ENCODE peak calls at places on chromosomes 5 and 9, in eight cellular contexts. A is upper lobe of right lung, T is uterus, I is progenitor cell of endocrine pancreas, X is Karpas-422, K is NCI-H345, Z is EL, Q is nucleus accumbens. U is an unnamed sample.

GRCh38 chr9:93244510-93245436 is 60.8 kb downstream of the WNK2 start:
- DNase-seq in A (no peak), T (no peak), I (no peak), X (no peak), K (no peak), Z (no peak), Q (no peak), U (no peak)

GRCh38 chr5:94849821-94850736 is 231.6 kb downstream of the SLF1 start:
- DNase-seq in A (no peak), T (no peak), I (no peak), X (peak), K (peak), Z (peak), Q (peak), U (no peak)

GRCh38 chr5:125798311-125798710 is 624.9 kb upstream of the GRAMD2B start:
- DNase-seq in A (no peak), T (no peak), I (no peak), X (peak), K (no peak), Z (peak), Q (no peak), U (no peak)

GRCh38 chr5:105702323-105702722 is 1968.4 kb downstream of the EFNA5 start:
- DNase-seq in A (no peak), T (no peak), I (no peak), X (no peak), K (no peak), Z (no peak), Q (no peak), U (no peak)

GRCh38 chr5:14742427-14743010 is 78.0 kb downstream of the OTULIN start:
- DNase-seq in A (no peak), T (no peak), I (no peak), X (no peak), K (peak), Z (no peak), Q (no peak), U (no peak)

GRCh38 chr5:74538206-74538661 is 102.3 kb downstream of the ENC1 start:
- DNase-seq in A (peak), T (peak), I (no peak), X (no peak), K (no peak), Z (peak), Q (no peak), U (no peak)

GRCh38 chr9:7115606-7116005 is 357.8 kb downstream of the KDM4C start:
- DNase-seq in A (no peak), T (no peak), I (no peak), X (no peak), K (no peak), Z (peak), Q (no peak), U (no peak)

GRCh38 chr9:128651798-128652197 is 4.8 kb downstream of the DYNC2I2 start:
- DNase-seq in A (no peak), T (no peak), I (no peak), X (peak), K (no peak), Z (no peak), Q (no peak), U (no peak)

GRCh38 chr5:142421158-142421617 is 96.4 kb upstream of the SPRY4 start:
- DNase-seq in A (no peak), T (no peak), I (no peak), X (no peak), K (no peak), Z (no peak), Q (no peak), U (no peak)

GRCh38 chr5:89059274-89059673 is 176.3 kb upstream of the MEF2C start:
- DNase-seq in A (no peak), T (no peak), I (no peak), X (no peak), K (no peak), Z (no peak), Q (no peak), U (no peak)

GRCh38 chr9:34636791-34637355 is 714 bp downstream of the SIGMAR1 start:
- DNase-seq in A (no peak), T (no peak), I (no peak), X (peak), K (no peak), Z (no peak), Q (no peak), U (no peak)

GRCh38 chr5:139635606-139636206 is 12.4 kb upstream of the CXXC5 start:
- DNase-seq in A (peak), T (peak), I (no peak), X (peak), K (peak), Z (peak), Q (peak), U (peak)

GRCh38 chr5:151685749-151686672 is 704 bp downstream of the SPARC start:
- DNase-seq in A (no peak), T (no peak), I (no peak), X (no peak), K (no peak), Z (peak), Q (no peak), U (peak)

GRCh38 chr5:43889238-43889637 is 286.3 kb downstream of the NNT start:
- DNase-seq in A (no peak), T (no peak), I (no peak), X (no peak), K (no peak), Z (no peak), Q (no peak), U (no peak)

GRCh38 chr5:159405611-159406031 is 75.3 kb upstream of the IL12B start:
- DNase-seq in A (no peak), T (no peak), I (no peak), X (no peak), K (no peak), Z (no peak), Q (no peak), U (no peak)

GRCh38 chr9:751137-752051 is 90.1 kb upstream of the DMRT1 start:
- DNase-seq in A (no peak), T (no peak), I (no peak), X (no peak), K (no peak), Z (peak), Q (no peak), U (no peak)

GRCh38 chr5:78137290-78137689 is 157.2 kb downstream of the AP3B1 start:
- DNase-seq in A (no peak), T (no peak), I (no peak), X (no peak), K (no peak), Z (no peak), Q (no peak), U (no peak)

GRCh38 chr5:135537745-135538144 is 2.0 kb upstream of the NEUROG1 start:
- DNase-seq in A (no peak), T (no peak), I (no peak), X (no peak), K (no peak), Z (no peak), Q (no peak), U (no peak)

GRCh38 chr5:58259685-58260152 is 200.2 kb downstream of the PLK2 start:
- DNase-seq in A (no peak), T (no peak), I (no peak), X (no peak), K (no peak), Z (peak), Q (no peak), U (no peak)

GRCh38 chr9:126443144-126443543 is 116.5 kb downstream of the MVB12B start:
- DNase-seq in A (no peak), T (no peak), I (no peak), X (no peak), K (no peak), Z (no peak), Q (no peak), U (no peak)

GRCh38 chr5:90111354-90112070 is 298.0 kb downstream of the CETN3 start:
- DNase-seq in A (no peak), T (no peak), I (no peak), X (no peak), K (no peak), Z (no peak), Q (no peak), U (no peak)

GRCh38 chr5:141441571-141442170 is 11.4 kb downstream of the PCDHGA12 start:
- DNase-seq in A (no peak), T (no peak), I (no peak), X (no peak), K (no peak), Z (no peak), Q (no peak), U (no peak)

GRCh38 chr9:108687360-108687981 is 168.3 kb downstream of the ACTL7B start:
- DNase-seq in A (no peak), T (no peak), I (no peak), X (no peak), K (no peak), Z (peak), Q (peak), U (peak)

GRCh38 chr9:93574091-93574899 is 2.1 kb upstream of the PHF2 start:
- DNase-seq in A (no peak), T (no peak), I (no peak), X (no peak), K (no peak), Z (no peak), Q (no peak), U (no peak)

GRCh38 chr9:108546223-108546622 is 309.6 kb downstream of the ACTL7B start:
- DNase-seq in A (no peak), T (no peak), I (no peak), X (no peak), K (no peak), Z (no peak), Q (no peak), U (no peak)

GRCh38 chr5:77629553-77630245 is 8.8 kb downstream of the OTP start:
- DNase-seq in A (no peak), T (no peak), I (no peak), X (peak), K (peak), Z (no peak), Q (no peak), U (peak)

GRCh38 chr9:101026824-101027223 is 1.7 kb upstream of the PLPPR1 start:
- DNase-seq in A (no peak), T (no peak), I (no peak), X (no peak), K (peak), Z (no peak), Q (no peak), U (no peak)

GRCh38 chr9:98944130-98945074 is 695 bp downstream of the COL15A1 start:
- DNase-seq in A (no peak), T (peak), I (peak), X (no peak), K (peak), Z (peak), Q (no peak), U (peak)

GRCh38 chr5:132266031-132266835 is 8.7 kb downstream of the PDLIM4 start:
- DNase-seq in A (no peak), T (peak), I (no peak), X (no peak), K (no peak), Z (peak), Q (no peak), U (peak)

GRCh38 chr9:100573655-100574260 is 4.1 kb upstream of the CAVIN4 start:
- DNase-seq in A (no peak), T (no peak), I (no peak), X (no peak), K (no peak), Z (no peak), Q (no peak), U (no peak)